ENCODE peak calls at places on chromosomes 5 and 9, in seven cellular contexts. N is thoracic aorta, C is endodermal cell, Z is BE2C, T is HCT116, W is cardiac muscle cell, M is testis. V is an unnamed sample.

GRCh38 chr9:111621895-111622480 is 9.1 kb upstream of the DNAJC25 start:
- DNase-seq in N (no peak), C (peak; percentile 68), Z (peak; percentile 52), T (peak; percentile 39), W (no peak), M (peak; percentile 56), V (no peak)

GRCh38 chr9:115513148-115513547 is 395.2 kb upstream of the TNC start:
- DNase-seq in N (no peak), C (no peak), Z (no peak), T (no peak), W (no peak), M (no peak), V (no peak)

GRCh38 chr9:16268037-16269010 is 602.1 kb downstream of the BNC2 start:
- DNase-seq in N (no peak), C (no peak), Z (peak; percentile 90), T (no peak), W (no peak), M (peak; percentile 25), V (no peak)

GRCh38 chr5:163758283-163758711 is 252.9 kb downstream of the MAT2B start:
- DNase-seq in N (no peak), C (no peak), Z (no peak), T (no peak), W (no peak), M (no peak), V (no peak)

GRCh38 chr9:130539473-130540223 is 39.7 kb upstream of the FUBP3 start:
- DNase-seq in N (no peak), C (no peak), Z (no peak), T (peak; percentile 40), W (no peak), M (no peak), V (no peak)

GRCh38 chr9:130267930-130268329 is 2.4 kb downstream of the HMCN2 start:
- DNase-seq in N (no peak), C (peak; percentile 38), Z (no peak), T (no peak), W (no peak), M (no peak), V (no peak)

GRCh38 chr9:137354153-137354844 is 52.2 kb upstream of the NRARP start:
- DNase-seq in N (no peak), C (no peak), Z (no peak), T (no peak), W (no peak), M (no peak), V (no peak)

GRCh38 chr9:6759114-6759977 is 1.6 kb downstream of the KDM4C start:
- DNase-seq in N (no peak), C (no peak), Z (no peak), T (peak; percentile 19), W (no peak), M (peak; percentile 28), V (peak; percentile 69)

GRCh38 chr9:33151007-33151557 is 16.1 kb downstream of the B4GALT1 start:
- DNase-seq in N (no peak), C (peak; percentile 51), Z (peak; percentile 89), T (no peak), W (peak; percentile 80), M (peak; percentile 76), V (no peak)
- H3K4me1 ChIP-seq in N (peaks cover 67% of the 10 kb centered on the region), C (no peaks in the 10 kb centered on the region), Z (peaks cover 9% of the 10 kb centered on the region), T (peaks cover 4% of the 10 kb centered on the region), W (peaks cover 14% of the 10 kb centered on the region), M (peaks cover 28% of the 10 kb centered on the region), V (peaks cover 86% of the 10 kb centered on the region)

GRCh38 chr5:109877670-109878045 is 187.9 kb downstream of the MAN2A1 start:
- DNase-seq in N (no peak), C (no peak), Z (no peak), T (no peak), W (no peak), M (no peak), V (no peak)

GRCh38 chr5:109873687-109874086 is 184.0 kb downstream of the MAN2A1 start:
- DNase-seq in N (no peak), C (no peak), Z (no peak), T (no peak), W (no peak), M (no peak), V (no peak)

GRCh38 chr5:109874108-109874507 is 184.4 kb downstream of the MAN2A1 start:
- DNase-seq in N (no peak), C (no peak), Z (no peak), T (no peak), W (no peak), M (no peak), V (no peak)

GRCh38 chr5:109876941-109877669 is 187.4 kb downstream of the MAN2A1 start:
- DNase-seq in N (no peak), C (peak; percentile 55), Z (no peak), T (no peak), W (no peak), M (no peak), V (no peak)

GRCh38 chr5:109876030-109876726 is 186.5 kb downstream of the MAN2A1 start:
- DNase-seq in N (no peak), C (no peak), Z (no peak), T (no peak), W (no peak), M (no peak), V (no peak)
- H3K4me3 ChIP-seq in N (no peak overlapping the region), C (no peak overlapping the region), Z (no peak overlapping the region), T (no peak overlapping the region), W (no peak overlapping the region), M (no peak overlapping the region), V (no peak overlapping the region)

GRCh38 chr9:71916834-71917534 is 5.5 kb downstream of the C9orf85 start:
- DNase-seq in N (no peak), C (no peak), Z (no peak), T (no peak), W (no peak), M (no peak), V (no peak)

GRCh38 chr9:71911061-71911907 is at the start of the genes ABHD17B and C9orf85:
- DNase-seq in N (peak; percentile 97), C (peak; percentile 100), Z (peak; percentile 99), T (peak; percentile 99), W (peak; percentile 99), M (peak; percentile 100), V (peak; percentile 95)

GRCh38 chr9:71909887-71910601 is 949 bp downstream of the ABHD17B start:
- DNase-seq in N (no peak), C (peak; percentile 80), Z (peak; percentile 73), T (no peak), W (peak; percentile 46), M (peak; percentile 64), V (peak; percentile 9)

GRCh38 chr9:71910602-71911060 is 362 bp downstream of the ABHD17B start:
- DNase-seq in N (no peak), C (no peak), Z (no peak), T (no peak), W (peak; percentile 67), M (no peak), V (no peak)

GRCh38 chr9:71911908-71912325 is 478 bp downstream of the C9orf85 start:
- DNase-seq in N (no peak), C (no peak), Z (no peak), T (no peak), W (no peak), M (no peak), V (no peak)
- H3K4me1 ChIP-seq in N (peaks cover 21% of the 10 kb centered on the region), C (no peaks in the 10 kb centered on the region), Z (no peaks in the 10 kb centered on the region), T (peaks cover 5% of the 10 kb centered on the region), W (peaks cover 11% of the 10 kb centered on the region), M (peaks cover 19% of the 10 kb centered on the region), V (peaks cover 51% of the 10 kb centered on the region)

DNA sequence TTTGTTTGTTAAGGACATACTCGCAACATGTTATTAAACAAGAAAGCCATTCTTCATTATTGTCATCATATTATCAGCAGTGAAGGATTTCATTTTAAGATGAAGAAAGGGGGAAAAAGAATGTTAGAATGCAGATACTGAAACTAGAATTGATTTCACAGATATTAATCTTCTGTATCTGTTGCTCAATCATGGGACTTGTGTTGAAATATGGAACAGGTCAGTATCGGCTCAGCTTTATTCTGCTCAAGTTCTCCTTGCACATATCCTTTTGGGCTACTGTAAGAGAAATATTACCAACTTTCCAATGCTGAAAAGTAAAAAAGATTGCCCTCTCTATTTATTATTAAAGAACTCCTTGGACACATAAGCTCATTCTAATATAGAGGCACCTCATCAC is 13.8 kb upstream of the ANXA1 start:
- DNase-seq in N (no peak), C (no peak), Z (no peak), T (no peak), W (no peak), M (no peak), V (no peak)
- H3K4me3 ChIP-seq in N (no peak overlapping the region), C (no peak overlapping the region), Z (no peak overlapping the region), T (no peak overlapping the region), W (no peak overlapping the region), M (no peak overlapping the region), V (no peak overlapping the region)

DNA sequence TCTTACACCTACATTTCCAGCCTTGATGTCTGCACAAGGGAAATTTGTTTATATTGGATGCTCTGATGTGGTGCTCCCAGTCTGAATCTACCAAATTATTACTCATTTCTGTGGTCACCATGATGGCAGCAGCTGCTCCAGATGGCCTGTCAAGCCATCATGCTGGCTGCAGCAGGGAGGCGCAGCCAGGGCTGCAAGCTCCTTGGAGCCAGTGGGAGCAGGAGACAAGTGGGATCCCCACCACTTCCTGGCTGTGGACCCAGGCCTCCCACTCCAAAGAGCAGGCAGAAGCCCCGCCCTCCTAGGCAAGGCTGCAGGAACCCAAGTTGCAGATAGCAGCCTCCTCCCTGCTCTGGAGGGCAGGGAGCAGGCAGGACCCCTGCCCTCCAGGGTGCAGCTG is 241.1 kb upstream of the ATP10B start:
- DNase-seq in N (no peak), C (peak; percentile 55), Z (no peak), T (no peak), W (no peak), M (no peak), V (no peak)
- H3K4me1 ChIP-seq in N (no peaks in the 10 kb centered on the region), C (no peaks in the 10 kb centered on the region), Z (no peaks in the 10 kb centered on the region), T (no peaks in the 10 kb centered on the region), W (no peaks in the 10 kb centered on the region), M (no peaks in the 10 kb centered on the region), V (no peaks in the 10 kb centered on the region)

DNA sequence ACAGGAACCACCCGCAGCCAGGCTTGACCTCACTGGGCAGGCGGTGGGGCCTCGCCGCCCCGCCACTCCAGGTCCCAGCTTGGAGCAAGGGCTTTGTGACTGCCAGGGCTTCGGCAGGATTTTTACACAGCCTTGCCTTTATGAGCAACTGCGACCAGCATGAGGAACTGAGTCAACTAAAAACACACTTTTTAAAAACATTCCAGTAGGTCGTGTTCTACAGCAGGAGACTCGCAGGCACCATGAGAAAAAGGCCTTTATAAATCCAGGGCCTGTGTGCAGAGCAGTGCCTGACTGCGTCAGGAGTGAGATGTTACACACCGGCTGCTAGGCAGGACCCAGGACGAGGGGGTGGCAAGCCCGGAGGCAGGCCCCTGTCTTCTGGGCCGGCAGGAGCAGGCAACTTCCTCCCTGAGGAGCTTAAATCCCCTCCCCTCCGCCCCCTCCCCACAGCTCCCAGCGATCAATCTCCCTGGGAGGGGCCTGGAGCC is 92.7 kb downstream of the ROR2 start:
- DNase-seq in N (no peak), C (peak; percentile 81), Z (peak; percentile 72), T (no peak), W (peak; percentile 46), M (no peak), V (no peak)
- H3K4me3 ChIP-seq in N (no peak overlapping the region), C (peak overlapping the region; percentile 61), Z (no peak overlapping the region), T (no peak overlapping the region), W (no peak overlapping the region), M (no peak overlapping the region), V (no peak overlapping the region)

GRCh38 chr5:91341159-91341558 is 42.0 kb downstream of the ARRDC3 start:
- DNase-seq in N (no peak), C (no peak), Z (no peak), T (no peak), W (no peak), M (no peak), V (no peak)
- H3K4me1 ChIP-seq in N (no peaks in the 10 kb centered on the region), C (no peaks in the 10 kb centered on the region), Z (no peaks in the 10 kb centered on the region), T (no peaks in the 10 kb centered on the region), W (no peaks in the 10 kb centered on the region), M (no peaks in the 10 kb centered on the region), V (no peaks in the 10 kb centered on the region)